ENCODE peak calls at places on chromosomes 7 and 10, in seven cellular contexts. V is SW480, H is HCEC 1CT, N is fibroblast of the conjunctiva, P is BJ, D is omental fat pad, U is Kasumi-1. L is an unnamed sample.

GRCh38 chr10:33136781-33137180 is 178.8 kb upstream of the ITGB1 start:
- DNase-seq in V (peak; percentile 83), H (peak; percentile 80), N (no peak), P (no peak), D (no peak), U (no peak), L (no peak)

GRCh38 chr10:89478739-89479116 is 56.7 kb downstream of the SLC16A12 start:
- DNase-seq in V (no peak), H (no peak), N (peak; percentile 37), P (no peak), D (no peak), U (no peak), L (peak; percentile 55)

GRCh38 chr10:46263831-46264268 is 22.9 kb upstream of the ANTXRL start:
- DNase-seq in V (no peak), H (no peak), N (no peak), P (no peak), D (no peak), U (no peak), L (no peak)

GRCh38 chr7:20199015-20199737 is 18.0 kb downstream of the MACC1 start:
- DNase-seq in V (peak; percentile 49), H (peak; percentile 78), N (no peak), P (no peak), D (peak; percentile 24), U (peak; percentile 83), L (no peak)

GRCh38 chr10:79386637-79387465 is 39.6 kb downstream of the PPIF start:
- DNase-seq in V (no peak), H (no peak), N (no peak), P (no peak), D (peak; percentile 14), U (no peak), L (no peak)

GRCh38 chr7:149877890-149878522 is 4.2 kb downstream of the ATP6V0E2 start:
- DNase-seq in V (no peak), H (no peak), N (no peak), P (no peak), D (peak; percentile 12), U (no peak), L (no peak)

GRCh38 chr10:101120884-101121660 is 10.0 kb upstream of the TLX1 start:
- DNase-seq in V (no peak), H (no peak), N (no peak), P (no peak), D (no peak), U (peak; percentile 28), L (no peak)

GRCh38 chr10:43230101-43230908 is 36.6 kb downstream of the RASGEF1A start:
- DNase-seq in V (no peak), H (no peak), N (no peak), P (no peak), D (peak; percentile 16), U (no peak), L (no peak)

GRCh38 chr7:34157137-34157536 is 251.8 kb downstream of the BMPER start:
- DNase-seq in V (no peak), H (no peak), N (no peak), P (no peak), D (no peak), U (no peak), L (no peak)

GRCh38 chr10:77698267-77698932 is 60.8 kb upstream of the KCNMA1 start:
- DNase-seq in V (no peak), H (no peak), N (no peak), P (no peak), D (no peak), U (no peak), L (no peak)

GRCh38 chr10:129394739-129395298 is 72.2 kb upstream of the MGMT start:
- DNase-seq in V (no peak), H (no peak), N (no peak), P (no peak), D (no peak), U (no peak), L (no peak)

GRCh38 chr7:55409474-55410225 is 44.5 kb downstream of the LANCL2 start:
- DNase-seq in V (peak; percentile 61), H (peak; percentile 19), N (no peak), P (no peak), D (no peak), U (peak; percentile 32), L (no peak)

GRCh38 chr7:149027560-149028345 is 552 bp downstream of the PDIA4 start:
- DNase-seq in V (no peak), H (peak; percentile 11), N (no peak), P (no peak), D (no peak), U (peak; percentile 22), L (no peak)

GRCh38 chr7:127474457-127474856 is 81.9 kb upstream of the ZNF800 start:
- DNase-seq in V (no peak), H (no peak), N (no peak), P (no peak), D (no peak), U (peak; percentile 30), L (no peak)

GRCh38 chr10:59240581-59241183 is 64.2 kb downstream of the PHYHIPL start:
- DNase-seq in V (peak; percentile 36), H (peak; percentile 31), N (peak; percentile 34), P (peak; percentile 2), D (no peak), U (peak; percentile 77), L (peak; percentile 32)

GRCh38 chr10:70649526-70649925 is 22.8 kb upstream of the ADAMTS14 start:
- DNase-seq in V (peak; percentile 72), H (peak; percentile 84), N (no peak), P (no peak), D (no peak), U (no peak), L (no peak)

GRCh38 chr10:61981460-61981859 is 80.0 kb downstream of the ARID5B start:
- DNase-seq in V (no peak), H (peak; percentile 24), N (no peak), P (no peak), D (no peak), U (no peak), L (no peak)

L was measured in astrocyte of the cerebellum.